ENCODE peak calls at places on chromosome 6, in ten cellular contexts. V, M, S, O, I, W, X, D, G and B are unnamed samples.

GRCh38 chr6:99282479-99283062 is 66.9 kb downstream of the FAXC start:
- DNase-seq in V (no peak), M (peak), S (peak), O (no peak), I (no peak), W (no peak), X (no peak), D (no peak), G (no peak), B (no peak)

GRCh38 chr6:91879346-91879995 is 1292.6 kb upstream of the MAP3K7 start:
- DNase-seq in V (no peak), M (no peak), S (no peak), O (no peak), I (no peak), W (no peak), X (no peak), D (no peak), G (no peak), B (no peak)

GRCh38 chr6:35544748-35545361 is 32.2 kb upstream of the TULP1 start:
- DNase-seq in V (no peak), M (no peak), S (no peak), O (no peak), I (no peak), W (no peak), X (no peak), D (no peak), G (no peak), B (no peak)

GRCh38 chr6:1135726-1136414 is 176.0 kb upstream of the FOXQ1 start:
- DNase-seq in V (no peak), M (no peak), S (no peak), O (no peak), I (no peak), W (no peak), X (no peak), D (no peak), G (no peak), B (no peak)

GRCh38 chr6:105075210-105075609 is 104.6 kb downstream of the POPDC3 start:
- DNase-seq in V (no peak), M (no peak), S (no peak), O (no peak), I (no peak), W (no peak), X (no peak), D (no peak), G (no peak), B (no peak)

GRCh38 chr6:2632368-2632767 is 118.4 kb downstream of the MYLK4 start:
- DNase-seq in V (no peak), M (peak), S (no peak), O (no peak), I (peak), W (no peak), X (no peak), D (no peak), G (no peak), B (no peak)

GRCh38 chr6:55663914-55664313 is 84.9 kb upstream of the HMGCLL1 start:
- DNase-seq in V (no peak), M (no peak), S (no peak), O (no peak), I (no peak), W (no peak), X (no peak), D (no peak), G (no peak), B (no peak)

GRCh38 chr6:146133866-146134265 is 105.0 kb downstream of the GRM1 start:
- DNase-seq in V (no peak), M (no peak), S (no peak), O (no peak), I (no peak), W (no peak), X (no peak), D (no peak), G (no peak), B (no peak)

GRCh38 chr6:112203577-112204349 is 50.6 kb downstream of the LAMA4 start:
- DNase-seq in V (no peak), M (peak), S (no peak), O (no peak), I (no peak), W (no peak), X (no peak), D (no peak), G (no peak), B (no peak)

GRCh38 chr6:52507557-52508260 is 69.2 kb downstream of the TRAM2 start:
- DNase-seq in V (no peak), M (peak), S (no peak), O (no peak), I (no peak), W (no peak), X (no peak), D (no peak), G (no peak), B (no peak)

GRCh38 chr6:2132416-2132815 is 113.0 kb downstream of the GMDS start:
- DNase-seq in V (no peak), M (no peak), S (no peak), O (no peak), I (no peak), W (no peak), X (no peak), D (no peak), G (no peak), B (no peak)

GRCh38 chr6:137370871-137371633 is 123.1 kb downstream of the OLIG3 start:
- DNase-seq in V (no peak), M (no peak), S (no peak), O (no peak), I (no peak), W (no peak), X (peak), D (no peak), G (no peak), B (no peak)

GRCh38 chr6:73803562-73804221 is 107.7 kb downstream of the CD109 start:
- DNase-seq in V (peak), M (peak), S (peak), O (no peak), I (no peak), W (no peak), X (no peak), D (no peak), G (peak), B (no peak)

GRCh38 chr6:109701774-109702173 is 10.7 kb downstream of the FIG4 start:
- DNase-seq in V (no peak), M (no peak), S (no peak), O (no peak), I (no peak), W (no peak), X (no peak), D (no peak), G (no peak), B (no peak)

GRCh38 chr6:42404494-42404893 is 47.2 kb downstream of the TRERF1 start:
- DNase-seq in V (no peak), M (peak), S (no peak), O (no peak), I (no peak), W (no peak), X (no peak), D (no peak), G (no peak), B (no peak)

GRCh38 chr6:158460602-158461092 is 99.2 kb upstream of the TMEM181 start:
- DNase-seq in V (no peak), M (peak), S (no peak), O (no peak), I (no peak), W (no peak), X (no peak), D (no peak), G (no peak), B (no peak)

GRCh38 chr6:53382421-53382820 is 33.7 kb upstream of the ELOVL5 start:
- DNase-seq in V (no peak), M (no peak), S (no peak), O (no peak), I (no peak), W (no peak), X (no peak), D (no peak), G (no peak), B (no peak)

GRCh38 chr6:49552596-49552995 is 2.1 kb downstream of the C6orf141 start:
- DNase-seq in V (no peak), M (no peak), S (no peak), O (no peak), I (no peak), W (no peak), X (no peak), D (no peak), G (no peak), B (no peak)

GRCh38 chr6:81766482-81767069 is 14.1 kb upstream of the TENT5A start:
- DNase-seq in V (no peak), M (peak), S (no peak), O (no peak), I (no peak), W (no peak), X (no peak), D (no peak), G (no peak), B (no peak)

GRCh38 chr6:56387621-56388413 is 140.4 kb upstream of the COL21A1 start:
- DNase-seq in V (no peak), M (no peak), S (no peak), O (no peak), I (no peak), W (no peak), X (no peak), D (no peak), G (no peak), B (no peak)

GRCh38 chr6:143516700-143517446 is 5.4 kb upstream of the FUCA2 start:
- DNase-seq in V (no peak), M (no peak), S (no peak), O (no peak), I (no peak), W (no peak), X (peak), D (no peak), G (no peak), B (no peak)

GRCh38 chr6:64580346-64580745 is 944.7 kb downstream of the PHF3 start:
- DNase-seq in V (no peak), M (peak), S (no peak), O (no peak), I (no peak), W (no peak), X (no peak), D (no peak), G (no peak), B (no peak)

GRCh38 chr6:128310061-128310460 is 210.3 kb downstream of the PTPRK start:
- DNase-seq in V (no peak), M (no peak), S (no peak), O (no peak), I (no peak), W (no peak), X (no peak), D (no peak), G (no peak), B (no peak)

GRCh38 chr6:117615981-117616961 is 14.0 kb upstream of the GOPC start:
- DNase-seq in V (no peak), M (peak), S (no peak), O (no peak), I (no peak), W (no peak), X (no peak), D (no peak), G (no peak), B (no peak)

GRCh38 chr6:8546496-8546895 is 111.2 kb upstream of the SLC35B3 start:
- DNase-seq in V (no peak), M (no peak), S (no peak), O (no peak), I (no peak), W (no peak), X (no peak), D (no peak), G (no peak), B (no peak)

GRCh38 chr6:14804001-14804401 is 441.9 kb upstream of the JARID2 start:
- DNase-seq in V (no peak), M (peak), S (no peak), O (no peak), I (no peak), W (no peak), X (no peak), D (no peak), G (no peak), B (no peak)

GRCh38 chr6:49202923-49203322 is 260.1 kb downstream of the MMUT start:
- DNase-seq in V (no peak), M (no peak), S (no peak), O (no peak), I (no peak), W (no peak), X (no peak), D (no peak), G (no peak), B (no peak)

GRCh38 chr6:3911614-3912336 is 62.6 kb downstream of the FAM50B start:
- DNase-seq in V (no peak), M (peak), S (no peak), O (no peak), I (peak), W (no peak), X (no peak), D (peak), G (no peak), B (no peak)

GRCh38 chr6:116665464-116665863 is 3.1 kb downstream of the ZUP1 start:
- DNase-seq in V (no peak), M (no peak), S (no peak), O (no peak), I (no peak), W (no peak), X (no peak), D (no peak), G (no peak), B (no peak)

GRCh38 chr6:111486921-111487320 is 3.9 kb upstream of the REV3L start:
- DNase-seq in V (no peak), M (no peak), S (no peak), O (no peak), I (no peak), W (no peak), X (no peak), D (no peak), G (no peak), B (no peak)

GRCh38 chr6:33958863-33959651 is 155.3 kb upstream of the MLN start:
- DNase-seq in V (no peak), M (no peak), S (no peak), O (no peak), I (no peak), W (peak), X (no peak), D (no peak), G (no peak), B (no peak)
- TF ChIP-seq CTCF in V (no peak), M (no peak), S (no peak), O (no peak), I (no peak), W (no peak), X (no peak), D (no peak), G (peak), B (no peak)

GRCh38 chr6:163820745-163821456 is 406.4 kb downstream of the QKI start:
- DNase-seq in V (no peak), M (no peak), S (no peak), O (no peak), I (no peak), W (no peak), X (no peak), D (no peak), G (no peak), B (no peak)
- TF ChIP-seq CTCF in V (no peak), M (no peak), S (no peak), O (no peak), I (no peak), W (no peak), X (no peak), D (no peak), G (no peak), B (no peak)

GRCh38 chr6:130047440-130047995 is 29.1 kb downstream of the L3MBTL3 start:
- DNase-seq in V (no peak), M (no peak), S (no peak), O (no peak), I (no peak), W (no peak), X (no peak), D (no peak), G (no peak), B (no peak)
- TF ChIP-seq CTCF in V (no peak), M (peak), S (no peak), O (no peak), I (no peak), W (no peak), X (no peak), D (no peak), G (no peak), B (no peak)

DNA sequence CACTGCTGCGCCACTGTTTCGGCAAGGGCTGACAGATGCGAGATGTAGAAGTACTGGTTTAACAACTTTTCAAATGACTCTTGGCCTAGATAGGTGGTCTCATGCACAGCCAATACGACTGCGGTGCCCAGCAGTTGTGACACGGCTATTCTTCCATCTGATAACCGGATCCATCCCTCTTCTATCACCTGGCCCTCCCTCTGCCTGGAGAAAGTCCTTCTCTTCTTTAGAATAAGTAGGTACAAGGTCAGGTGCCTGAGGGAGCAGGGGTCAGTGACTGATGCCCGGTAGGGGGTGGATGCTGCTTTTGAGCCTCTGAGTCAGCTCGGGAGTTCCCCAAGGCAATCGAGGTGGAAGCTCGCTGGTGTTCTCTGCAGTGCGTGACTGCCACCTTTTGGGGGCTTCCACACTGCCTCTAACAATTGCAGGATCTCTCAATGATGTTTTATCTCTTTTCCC is 166.8 kb upstream of the GRIK2 start:
- DNase-seq in V (peak), M (peak), S (peak), O (no peak), I (no peak), W (no peak), X (peak), D (no peak), G (peak), B (peak)
- TF ChIP-seq CTCF in V (peak), M (peak), S (peak), O (no peak), I (no peak), W (no peak), X (peak), D (no peak), G (peak), B (peak)